ENCODE peak calls at places on chromosomes 12 and 14, in four cellular contexts. C is tibial artery; X is activated T-helper 1 cell treated with anti-CD3 and anti-CD28 coated beads, Interleukin-2, amount 50 U/mL, for 16 hours; B is amniotic epithelial cell. N is an unnamed sample.

GRCh38 chr12:102765736-102766135 is 151.3 kb downstream of the PAH start:
- DNase-seq in C (no peak), X (no peak), B (peak; percentile 29), N (no peak)

GRCh38 chr14:92646952-92647461 is 101.4 kb downstream of the LGMN start:
- DNase-seq in C (no peak), X (no peak), B (peak; percentile 96), N (peak; percentile 98)

GRCh38 chr12:117054279-117054678 is 44.9 kb downstream of the TESC start:
- DNase-seq in C (no peak), X (no peak), B (no peak), N (no peak)

GRCh38 chr12:25959069-25959961 is 833 bp downstream of the RASSF8 start:
- DNase-seq in X (no peak), C (peak; percentile 63), B (peak; percentile 86), N (peak; percentile 74)

GRCh38 chr12:46934374-46935111 is 108.7 kb upstream of the SLC38A4 start:
- DNase-seq in C (no peak), B (no peak), X (no peak), N (no peak)

GRCh38 chr14:60643443-60644402 is 5.6 kb downstream of the SIX1 start:
- DNase-seq in X (no peak), B (no peak), C (peak; percentile 68), N (no peak)

GRCh38 chr12:107668743-107669142 is 16.9 kb upstream of the PWP1 start:
- DNase-seq in C (no peak), X (no peak), B (no peak), N (no peak)

GRCh38 chr14:54366726-54367707 is 29.8 kb upstream of the CDKN3 start:
- DNase-seq in C (no peak), X (no peak), B (peak; percentile 80), N (no peak)

GRCh38 chr12:34121360-34121759 is 99.1 kb downstream of the ALG10 start:
- DNase-seq in C (no peak), X (no peak), B (no peak), N (no peak)

GRCh38 chr14:77123381-77124344 is 17.9 kb downstream of the ZDHHC22 start:
- DNase-seq in C (no peak), B (no peak), X (no peak), N (no peak)

GRCh38 chr12:131988054-131988796 is 38.5 kb downstream of the EP400 start:
- DNase-seq in B (no peak), X (no peak), C (no peak), N (no peak)

GRCh38 chr12:86233126-86233525 is 23.1 kb downstream of the MGAT4C start:
- DNase-seq in X (no peak), B (peak; percentile 71), C (no peak), N (no peak)

GRCh38 chr12:32595251-32595650 is 83.8 kb upstream of the DNM1L start:
- DNase-seq in X (no peak), C (no peak), B (peak; percentile 71), N (peak; percentile 13)

GRCh38 chr12:93733358-93733757 is 56.2 kb downstream of the CRADD start:
- DNase-seq in B (no peak), C (no peak), X (no peak), N (no peak)

GRCh38 chr14:57293851-57294837 is 25.4 kb downstream of the AP5M1 start:
- DNase-seq in X (no peak), B (peak; percentile 17), C (no peak), N (no peak)

GRCh38 chr12:97921957-97922722 is 459.5 kb downstream of the RMST start:
- DNase-seq in C (peak; percentile 39), X (no peak), B (peak; percentile 84), N (no peak)

GRCh38 chr12:79056775-79057174 is 192.2 kb downstream of the SYT1 start:
- DNase-seq in C (no peak), B (peak; percentile 58), X (no peak), N (no peak)

GRCh38 chr14:74257078-74257987 is 18.1 kb downstream of the VSX2 start:
- DNase-seq in B (no peak), C (no peak), X (peak; percentile 35), N (no peak)

GRCh38 chr14:96364911-96365310 is 1.6 kb downstream of the GSKIP start:
- DNase-seq in C (no peak), X (no peak), B (no peak), N (no peak)

GRCh38 chr12:131487379-131488129 is 223.3 kb upstream of the SFSWAP start:
- DNase-seq in C (no peak), X (no peak), B (no peak), N (no peak)

GRCh38 chr14:35932659-35933159 is 106.6 kb downstream of the BRMS1L start:
- DNase-seq in X (no peak), C (no peak), B (no peak), N (no peak)

GRCh38 chr12:24911284-24911791 is 37.6 kb downstream of the BCAT1 start:
- DNase-seq in B (peak; percentile 92), C (no peak), X (no peak), N (peak; percentile 64)

GRCh38 chr12:13178568-13179158 is 17.9 kb upstream of the EMP1 start:
- DNase-seq in B (no peak), C (no peak), X (no peak), N (no peak)

GRCh38 chr14:105091335-105092123 is 26.3 kb upstream of the GPR132 start:
- DNase-seq in C (peak; percentile 64), X (no peak), B (peak; percentile 55), N (peak; percentile 32)

GRCh38 chr12:27619308-27619707 is 76.9 kb upstream of the REP15 start:
- DNase-seq in B (peak; percentile 90), C (no peak), X (no peak), N (peak; percentile 76)

GRCh38 chr12:989751-990278 is 1.2 kb upstream of the ERC1 start:
- DNase-seq in C (peak; percentile 36), X (no peak), B (peak; percentile 87), N (peak; percentile 61)

GRCh38 chr12:110047297-110047940 is 903 bp downstream of the C12orf76 start:
- DNase-seq in B (no peak), X (no peak), C (no peak), N (no peak)